ENCODE peak calls at places on chromosomes 16 and 17, in ten cellular contexts. One of them, this sample, is unnamed.

GRCh38 chr17:58279016-58279671 is 1.6 kb downstream of the MPO start:
- DNase-seq in PC-3: no peak
- DNase-seq in NCI-H1092: no peak
- DNase-seq in left cardiac atrium: peak
- DNase-seq in OCI-M1: no peak
- DNase-seq in substantia nigra: no peak
- DNase-seq in HTR-8/SVneo: no peak
- DNase-seq in stimulated activated CD4-positive, alpha-beta T cell treated with anti-CD3 and anti-CD28 coated beads, TNF-alpha, amount 100 ng/mL, for 48 hours: no peak
- DNase-seq in EH: peak
- DNase-seq in neuronal stem cell: no peak
- DNase-seq in this sample: no peak

GRCh38 chr16:26963109-26963508 is 103.6 kb upstream of the C16orf82 start:
- DNase-seq in substantia nigra: no peak
- DNase-seq in HTR-8/SVneo: no peak
- DNase-seq in EH: peak
- DNase-seq in stimulated activated CD4-positive, alpha-beta T cell treated with anti-CD3 and anti-CD28 coated beads, TNF-alpha, amount 100 ng/mL, for 48 hours: no peak
- DNase-seq in PC-3: no peak
- DNase-seq in neuronal stem cell: no peak
- DNase-seq in OCI-M1: peak
- DNase-seq in NCI-H1092: no peak
- DNase-seq in left cardiac atrium: no peak
- DNase-seq in this sample: peak

GRCh38 chr17:16352838-16353701 is at the start of gene CENPV:
- DNase-seq in HTR-8/SVneo: peak
- DNase-seq in NCI-H1092: peak
- DNase-seq in stimulated activated CD4-positive, alpha-beta T cell treated with anti-CD3 and anti-CD28 coated beads, TNF-alpha, amount 100 ng/mL, for 48 hours: no peak
- DNase-seq in PC-3: no peak
- DNase-seq in substantia nigra: no peak
- DNase-seq in left cardiac atrium: peak
- DNase-seq in OCI-M1: peak
- DNase-seq in EH: peak
- DNase-seq in neuronal stem cell: peak
- DNase-seq in this sample: no peak

GRCh38 chr17:36602030-36602737 is 801 bp downstream of the MRM1 start:
- DNase-seq in NCI-H1092: no peak
- DNase-seq in HTR-8/SVneo: no peak
- DNase-seq in EH: peak
- DNase-seq in stimulated activated CD4-positive, alpha-beta T cell treated with anti-CD3 and anti-CD28 coated beads, TNF-alpha, amount 100 ng/mL, for 48 hours: no peak
- DNase-seq in left cardiac atrium: no peak
- DNase-seq in neuronal stem cell: no peak
- DNase-seq in PC-3: peak
- DNase-seq in OCI-M1: peak
- DNase-seq in substantia nigra: peak
- DNase-seq in this sample: no peak

GRCh38 chr16:64391009-64391663 is 730.7 kb downstream of the CDH11 start:
- DNase-seq in substantia nigra: no peak
- DNase-seq in EH: peak
- DNase-seq in left cardiac atrium: no peak
- DNase-seq in PC-3: peak
- DNase-seq in neuronal stem cell: no peak
- DNase-seq in stimulated activated CD4-positive, alpha-beta T cell treated with anti-CD3 and anti-CD28 coated beads, TNF-alpha, amount 100 ng/mL, for 48 hours: no peak
- DNase-seq in OCI-M1: no peak
- DNase-seq in HTR-8/SVneo: no peak
- DNase-seq in NCI-H1092: no peak
- DNase-seq in this sample: no peak

GRCh38 chr16:61946019-61946418 is 90.2 kb downstream of the CDH8 start:
- DNase-seq in NCI-H1092: no peak
- DNase-seq in left cardiac atrium: no peak
- DNase-seq in OCI-M1: no peak
- DNase-seq in HTR-8/SVneo: no peak
- DNase-seq in neuronal stem cell: no peak
- DNase-seq in PC-3: no peak
- DNase-seq in stimulated activated CD4-positive, alpha-beta T cell treated with anti-CD3 and anti-CD28 coated beads, TNF-alpha, amount 100 ng/mL, for 48 hours: no peak
- DNase-seq in EH: no peak
- DNase-seq in substantia nigra: no peak
- DNase-seq in this sample: no peak

GRCh38 chr17:5128905-5129535 is 13.2 kb downstream of the USP6 start:
- DNase-seq in neuronal stem cell: no peak
- DNase-seq in EH: no peak
- DNase-seq in HTR-8/SVneo: no peak
- DNase-seq in NCI-H1092: no peak
- DNase-seq in PC-3: no peak
- DNase-seq in substantia nigra: no peak
- DNase-seq in OCI-M1: no peak
- DNase-seq in stimulated activated CD4-positive, alpha-beta T cell treated with anti-CD3 and anti-CD28 coated beads, TNF-alpha, amount 100 ng/mL, for 48 hours: no peak
- DNase-seq in left cardiac atrium: no peak
- DNase-seq in this sample: no peak

GRCh38 chr16:29028457-29029167 is 43.8 kb downstream of the LAT start:
- DNase-seq in HTR-8/SVneo: no peak
- DNase-seq in left cardiac atrium: no peak
- DNase-seq in EH: no peak
- DNase-seq in OCI-M1: no peak
- DNase-seq in stimulated activated CD4-positive, alpha-beta T cell treated with anti-CD3 and anti-CD28 coated beads, TNF-alpha, amount 100 ng/mL, for 48 hours: no peak
- DNase-seq in substantia nigra: no peak
- DNase-seq in neuronal stem cell: no peak
- DNase-seq in PC-3: no peak
- DNase-seq in NCI-H1092: no peak
- DNase-seq in this sample: no peak

GRCh38 chr16:67529639-67530012 is 997 bp downstream of the RIPOR1 start:
- DNase-seq in PC-3: no peak
- DNase-seq in HTR-8/SVneo: no peak
- DNase-seq in left cardiac atrium: no peak
- DNase-seq in EH: no peak
- DNase-seq in neuronal stem cell: no peak
- DNase-seq in stimulated activated CD4-positive, alpha-beta T cell treated with anti-CD3 and anti-CD28 coated beads, TNF-alpha, amount 100 ng/mL, for 48 hours: no peak
- DNase-seq in OCI-M1: no peak
- DNase-seq in NCI-H1092: no peak
- DNase-seq in substantia nigra: no peak
- DNase-seq in this sample: no peak

GRCh38 chr16:27723711-27724490 is 174.0 kb downstream of the KATNIP start:
- DNase-seq in NCI-H1092: no peak
- DNase-seq in EH: no peak
- DNase-seq in neuronal stem cell: no peak
- DNase-seq in left cardiac atrium: no peak
- DNase-seq in substantia nigra: peak
- DNase-seq in PC-3: no peak
- DNase-seq in HTR-8/SVneo: peak
- DNase-seq in stimulated activated CD4-positive, alpha-beta T cell treated with anti-CD3 and anti-CD28 coated beads, TNF-alpha, amount 100 ng/mL, for 48 hours: no peak
- DNase-seq in OCI-M1: no peak
- DNase-seq in this sample: no peak

GRCh38 chr16:10551881-10552280 is 28.5 kb downstream of the EMP2 start:
- DNase-seq in PC-3: no peak
- DNase-seq in HTR-8/SVneo: no peak
- DNase-seq in EH: no peak
- DNase-seq in NCI-H1092: no peak
- DNase-seq in left cardiac atrium: no peak
- DNase-seq in stimulated activated CD4-positive, alpha-beta T cell treated with anti-CD3 and anti-CD28 coated beads, TNF-alpha, amount 100 ng/mL, for 48 hours: no peak
- DNase-seq in substantia nigra: no peak
- DNase-seq in OCI-M1: no peak
- DNase-seq in neuronal stem cell: no peak
- DNase-seq in this sample: no peak

GRCh38 chr16:8717892-8718400 is 43.5 kb downstream of the ABAT start:
- DNase-seq in EH: no peak
- DNase-seq in substantia nigra: no peak
- DNase-seq in PC-3: no peak
- DNase-seq in HTR-8/SVneo: no peak
- DNase-seq in stimulated activated CD4-positive, alpha-beta T cell treated with anti-CD3 and anti-CD28 coated beads, TNF-alpha, amount 100 ng/mL, for 48 hours: no peak
- DNase-seq in OCI-M1: no peak
- DNase-seq in neuronal stem cell: no peak
- DNase-seq in left cardiac atrium: no peak
- DNase-seq in NCI-H1092: no peak
- DNase-seq in this sample: no peak

GRCh38 chr16:10945065-10945787 is 862 bp downstream of the CLEC16A start:
- DNase-seq in neuronal stem cell: no peak
- DNase-seq in HTR-8/SVneo: no peak
- DNase-seq in NCI-H1092: no peak
- DNase-seq in PC-3: no peak
- DNase-seq in stimulated activated CD4-positive, alpha-beta T cell treated with anti-CD3 and anti-CD28 coated beads, TNF-alpha, amount 100 ng/mL, for 48 hours: no peak
- DNase-seq in EH: no peak
- DNase-seq in OCI-M1: no peak
- DNase-seq in left cardiac atrium: no peak
- DNase-seq in substantia nigra: no peak
- DNase-seq in this sample: no peak

GRCh38 chr16:57348361-57348760 is 10.2 kb upstream of the CCL22 start:
- DNase-seq in OCI-M1: no peak
- DNase-seq in substantia nigra: no peak
- DNase-seq in HTR-8/SVneo: no peak
- DNase-seq in PC-3: no peak
- DNase-seq in NCI-H1092: no peak
- DNase-seq in EH: no peak
- DNase-seq in stimulated activated CD4-positive, alpha-beta T cell treated with anti-CD3 and anti-CD28 coated beads, TNF-alpha, amount 100 ng/mL, for 48 hours: no peak
- DNase-seq in left cardiac atrium: no peak
- DNase-seq in neuronal stem cell: no peak
- DNase-seq in this sample: no peak

GRCh38 chr16:89330177-89330856 is 112.8 kb downstream of the ZNF778 start:
- DNase-seq in left cardiac atrium: peak
- DNase-seq in EH: peak
- DNase-seq in substantia nigra: no peak
- DNase-seq in PC-3: peak
- DNase-seq in OCI-M1: no peak
- DNase-seq in neuronal stem cell: no peak
- DNase-seq in HTR-8/SVneo: peak
- DNase-seq in stimulated activated CD4-positive, alpha-beta T cell treated with anti-CD3 and anti-CD28 coated beads, TNF-alpha, amount 100 ng/mL, for 48 hours: no peak
- DNase-seq in NCI-H1092: no peak
- DNase-seq in this sample: no peak

GRCh38 chr17:77929871-77930436 is 28.5 kb upstream of the TNRC6C start:
- DNase-seq in left cardiac atrium: no peak
- DNase-seq in PC-3: no peak
- DNase-seq in substantia nigra: no peak
- DNase-seq in OCI-M1: no peak
- DNase-seq in EH: no peak
- DNase-seq in HTR-8/SVneo: no peak
- DNase-seq in NCI-H1092: no peak
- DNase-seq in neuronal stem cell: no peak
- DNase-seq in stimulated activated CD4-positive, alpha-beta T cell treated with anti-CD3 and anti-CD28 coated beads, TNF-alpha, amount 100 ng/mL, for 48 hours: no peak
- DNase-seq in this sample: no peak

This sample was measured in NT2/D1.